ENCODE peak calls at places on chromosome 22, in five cellular contexts. S is endothelial cell of umbilical vein, P is PC-9, M is H1, F is GM23338. V is an unnamed sample.

GRCh38 chr22:19292262-19293230 is 1.0 kb upstream of the CLTCL1 start:
- DNase-seq in S (no peak), M (no peak), P (no peak), F (no peak), V (no peak)

GRCh38 chr22:19762315-19763140 is 1.9 kb downstream of the TBX1 start:
- DNase-seq in M (peak; percentile 74), F (peak; percentile 46), S (peak; percentile 35), P (no peak), V (no peak)

GRCh38 chr22:43408009-43408408 is 3.8 kb upstream of the MPPED1 start:
- DNase-seq in F (no peak), M (no peak), P (no peak), S (no peak), V (no peak)

GRCh38 chr22:39380331-39380730 is 19.2 kb upstream of the TAB1 start:
- DNase-seq in S (no peak), P (no peak), F (no peak), M (no peak), V (no peak)

GRCh38 chr22:50673231-50674126 is 856 bp downstream of the SHANK3 start:
- DNase-seq in F (peak; percentile 69), P (no peak), M (peak; percentile 65), S (peak; percentile 68), V (no peak)

GRCh38 chr22:29330753-29331152 is 15.3 kb upstream of the RASL10A start:
- DNase-seq in F (no peak), P (no peak), M (no peak), S (peak; percentile 43), V (no peak)

GRCh38 chr22:30928401-30928800 is 40.2 kb downstream of the MORC2 start:
- DNase-seq in M (no peak), P (no peak), F (no peak), S (no peak), V (no peak)

GRCh38 chr22:29195964-29196666 is 9.6 kb upstream of the EMID1 start:
- DNase-seq in M (no peak), P (no peak), F (no peak), S (no peak), V (no peak)

GRCh38 chr22:41539146-41540005 is 4.9 kb downstream of the POLR3H start:
- DNase-seq in M (no peak), P (no peak), F (no peak), S (no peak), V (no peak)

GRCh38 chr22:25110846-25111578 is 88.6 kb upstream of the CRYBB3 start:
- DNase-seq in S (peak; percentile 96), F (peak; percentile 90), M (peak; percentile 81), P (peak; percentile 73), V (peak; percentile 78)

GRCh38 chr22:41969110-41969646 is at the start of gene SEPTIN3:
- DNase-seq in F (no peak), S (no peak), M (no peak), P (no peak), V (no peak)

GRCh38 chr22:44031111-44031963 is 7.2 kb downstream of the PARVB start:
- DNase-seq in P (no peak), M (no peak), F (no peak), S (peak; percentile 87), V (no peak)

GRCh38 chr22:25853078-25853477 is 111.1 kb downstream of the MYO18B start:
- DNase-seq in P (no peak), F (no peak), M (no peak), S (no peak), V (no peak)

GRCh38 chr22:40877488-40877887 is 15.6 kb upstream of the DNAJB7 start:
- DNase-seq in P (no peak), S (no peak), M (no peak), F (no peak), V (no peak)

GRCh38 chr22:49390954-49391353 is 436.7 kb downstream of the BRD1 start:
- DNase-seq in M (no peak), P (no peak), S (no peak), F (no peak), V (no peak)

GRCh38 chr22:45603631-45604030 is 68.0 kb upstream of the ATXN10 start:
- DNase-seq in P (no peak), S (no peak), F (no peak), M (no peak), V (peak; percentile 71)
- H3K4me2 ChIP-seq in P (no peak overlapping the region), S (no peak overlapping the region), F (no peak overlapping the region), M (no peak overlapping the region), V (peak overlapping the region; percentile 34)

GRCh38 chr22:17336061-17336460 is 33.2 kb upstream of the CECR2 start:
- DNase-seq in P (no peak), F (no peak), S (no peak), M (no peak), V (peak; percentile 79)
- H3K4me3 ChIP-seq in P (no peak overlapping the region), F (no peak overlapping the region), S (no peak overlapping the region), M (no peak overlapping the region), V (peak overlapping the region; percentile 19)

DNA sequence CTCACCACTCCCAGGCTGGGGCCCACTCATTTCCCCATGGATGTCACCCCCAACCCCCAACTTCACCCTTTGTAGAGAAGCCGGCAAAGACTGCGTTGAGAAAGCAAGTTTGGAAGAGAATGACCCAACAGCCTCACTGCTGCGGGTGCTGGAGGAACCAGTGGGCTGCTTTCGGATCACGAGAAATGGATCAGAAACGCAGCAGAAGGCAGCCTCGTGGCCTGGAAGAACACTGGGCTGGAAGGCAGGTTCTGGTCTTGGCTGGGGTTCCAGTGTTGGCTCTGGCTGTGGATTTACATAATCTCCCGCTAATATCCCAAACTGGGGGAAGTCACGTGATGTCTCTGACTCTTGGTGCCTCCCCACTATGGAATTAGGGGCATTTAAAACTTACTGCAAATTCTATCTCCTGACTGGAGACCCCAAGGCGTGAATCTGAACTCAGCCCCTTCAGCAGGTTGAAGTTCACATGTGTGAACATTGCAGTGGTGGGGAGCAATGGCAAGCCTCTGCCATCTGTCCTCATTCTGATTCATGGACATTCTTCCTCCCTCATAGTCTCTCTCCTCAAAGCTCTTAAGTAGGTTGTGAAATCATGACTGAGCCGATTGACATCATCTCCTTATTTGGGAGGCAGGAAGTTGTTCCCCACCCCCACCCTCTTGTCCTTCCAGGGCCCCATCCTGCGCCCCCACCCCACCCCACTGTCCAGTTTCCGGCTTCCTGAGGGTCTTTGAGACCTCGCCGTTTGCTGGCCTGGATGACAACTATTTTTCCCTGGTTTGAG is 37.0 kb upstream of the TIMP3 start:
- DNase-seq in P (no peak), M (no peak), F (peak; percentile 41), S (no peak), V (no peak)
- H3K27me3 ChIP-seq in P (no peaks in the 10 kb centered on the region), M (no peaks in the 10 kb centered on the region), F (no peaks in the 10 kb centered on the region), S (no peaks in the 10 kb centered on the region), V (no peaks in the 10 kb centered on the region)

GRCh38 chr22:22937894-22938480 is 50.4 kb downstream of the IGLL5 start:
- DNase-seq in S (no peak), F (no peak), P (no peak), M (no peak), V (no peak)
- H3K4me2 ChIP-seq in S (no peak overlapping the region), F (no peak overlapping the region), P (no peak overlapping the region), M (no peak overlapping the region), V (no peak overlapping the region)

GRCh38 chr22:27788889-27789288 is 12.7 kb downstream of the MN1 start:
- DNase-seq in P (no peak), F (no peak), S (no peak), M (no peak), V (no peak)

GRCh38 chr22:27792452-27793165 is 8.9 kb downstream of the MN1 start:
- DNase-seq in M (no peak), S (no peak), F (no peak), P (no peak), V (no peak)

GRCh38 chr22:27794244-27794643 is 7.3 kb downstream of the MN1 start:
- DNase-seq in F (peak; percentile 51), P (no peak), S (no peak), M (no peak), V (no peak)

GRCh38 chr22:27790396-27791216 is 10.9 kb downstream of the MN1 start:
- DNase-seq in P (no peak), F (peak; percentile 69), M (no peak), S (no peak), V (no peak)

DNA sequence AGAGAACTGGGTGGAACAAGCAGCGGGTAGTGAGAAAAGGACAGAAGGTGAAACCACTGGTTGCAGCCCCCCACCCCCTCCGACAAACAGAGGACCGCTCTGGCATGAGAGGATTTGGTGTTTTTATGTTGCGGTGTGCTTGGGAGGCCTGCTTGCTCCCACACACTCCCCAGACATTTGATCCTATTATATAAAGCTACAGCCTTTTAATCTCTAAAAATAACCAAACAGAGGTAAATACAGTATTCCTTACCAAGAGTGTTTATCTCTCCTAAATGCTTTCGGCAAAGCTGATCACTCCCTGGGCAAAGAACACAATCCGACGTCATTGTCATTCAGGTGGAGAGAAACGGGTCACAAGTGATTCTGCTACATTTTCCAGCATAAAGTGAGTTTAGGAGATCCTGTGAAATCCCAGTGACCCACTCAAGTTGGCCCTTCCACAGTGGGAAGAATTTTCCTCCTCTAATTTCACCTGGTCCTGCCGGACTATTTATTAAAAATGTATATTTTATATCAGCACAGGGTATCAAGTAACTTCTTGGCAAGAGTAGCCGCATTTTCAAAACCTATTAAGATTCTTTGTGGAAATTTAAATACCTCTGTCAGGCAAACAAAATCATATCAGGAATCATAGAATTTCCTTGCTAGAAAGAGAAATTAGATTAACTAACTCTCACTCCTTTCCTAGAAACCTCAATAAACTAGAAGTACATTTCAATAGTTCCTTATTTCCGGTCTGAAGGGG is 9.9 kb downstream of the MN1 start:
- DNase-seq in M (no peak), F (no peak), P (no peak), S (no peak), V (no peak)
- H3K4me3 ChIP-seq in M (peak overlapping the region; percentile 42), F (peak overlapping the region; percentile 41), P (no peak overlapping the region), S (no peak overlapping the region), V (no peak overlapping the region)

V was measured in Karpas-422.